ENCODE peak calls at places on chromosomes 3 and 15, in eight cellular contexts. W, O, S, Q, Y, J, F and B are unnamed samples.

GRCh38 chr3:110738531-110738930 is 333.1 kb upstream of the NECTIN3 start:
- DNase-seq in W (no peak), O (no peak), S (no peak), Q (no peak), Y (no peak), J (no peak), F (no peak), B (no peak)

GRCh38 chr3:187963677-187964385 is 190.1 kb upstream of the LPP start:
- DNase-seq in W (no peak), O (no peak), S (no peak), Q (no peak), Y (no peak), J (no peak), F (no peak), B (no peak)

GRCh38 chr3:161310649-161311423 is 60.5 kb downstream of the SPTSSB start:
- DNase-seq in W (no peak), O (no peak), S (no peak), Q (no peak), Y (no peak), J (no peak), F (no peak), B (no peak)

GRCh38 chr3:123406598-123406997 is 42.3 kb downstream of the ADCY5 start:
- DNase-seq in W (no peak), O (peak; percentile 31), S (peak; percentile 78), Q (no peak), Y (peak; percentile 59), J (peak; percentile 45), F (peak; percentile 60), B (no peak)

GRCh38 chr3:194275231-194275671 is 75.9 kb downstream of the CPN2 start:
- DNase-seq in W (no peak), O (no peak), S (peak; percentile 59), Q (no peak), Y (no peak), J (peak; percentile 14), F (peak; percentile 18), B (no peak)

GRCh38 chr3:141368925-141369794 is 856 bp downstream of the ZBTB38 start:
- DNase-seq in W (no peak), O (no peak), S (no peak), Q (no peak), Y (no peak), J (no peak), F (no peak), B (no peak)

GRCh38 chr3:137347132-137347531 is 389.3 kb downstream of the IL20RB start:
- DNase-seq in W (no peak), O (no peak), S (no peak), Q (no peak), Y (no peak), J (no peak), F (no peak), B (no peak)

GRCh38 chr15:43268111-43269105 is 1.7 kb upstream of the TGM5 start:
- DNase-seq in W (no peak), O (no peak), S (peak; percentile 55), Q (no peak), Y (no peak), J (no peak), F (no peak), B (no peak)

GRCh38 chr3:126523745-126524428 is at the start of gene CHST13:
- DNase-seq in W (no peak), O (peak; percentile 46), S (no peak), Q (peak; percentile 41), Y (peak; percentile 48), J (peak; percentile 44), F (no peak), B (no peak)

GRCh38 chr3:141797819-141798405 is 34.7 kb downstream of the GRK7 start:
- DNase-seq in W (no peak), O (no peak), S (no peak), Q (no peak), Y (peak; percentile 57), J (peak; percentile 24), F (no peak), B (no peak)

GRCh38 chr3:141815667-141816066 is 52.5 kb downstream of the GRK7 start:
- DNase-seq in W (no peak), O (no peak), S (no peak), Q (no peak), Y (no peak), J (no peak), F (no peak), B (no peak)

GRCh38 chr15:52013151-52013791 is 5.7 kb upstream of the MAPK6 start:
- DNase-seq in W (no peak), O (no peak), S (no peak), Q (no peak), Y (no peak), J (no peak), F (no peak), B (no peak)

GRCh38 chr3:150237490-150237889 is 170.6 kb upstream of the TSC22D2 start:
- DNase-seq in W (no peak), O (no peak), S (no peak), Q (no peak), Y (no peak), J (no peak), F (peak; percentile 61), B (no peak)

GRCh38 chr3:118991775-118992174 is 42.9 kb downstream of the IGSF11 start:
- DNase-seq in W (no peak), O (peak; percentile 28), S (no peak), Q (no peak), Y (no peak), J (peak; percentile 81), F (no peak), B (no peak)

GRCh38 chr3:152835311-152836102 is 576 bp downstream of the P2RY1 start:
- DNase-seq in W (no peak), O (peak; percentile 33), S (peak; percentile 69), Q (no peak), Y (peak; percentile 82), J (peak; percentile 46), F (peak; percentile 69), B (no peak)

GRCh38 chr15:48954538-48954937 is 9.2 kb downstream of the SHC4 start:
- DNase-seq in W (no peak), O (no peak), S (no peak), Q (no peak), Y (no peak), J (no peak), F (no peak), B (no peak)

GRCh38 chr3:46934067-46934466 is 42.5 kb downstream of the CCDC12 start:
- DNase-seq in W (no peak), O (no peak), S (no peak), Q (no peak), Y (peak; percentile 57), J (peak; percentile 57), F (no peak), B (no peak)

GRCh38 chr3:46935989-46936620 is 40.4 kb downstream of the CCDC12 start:
- DNase-seq in W (no peak), O (no peak), S (no peak), Q (no peak), Y (peak; percentile 21), J (no peak), F (no peak), B (no peak)

GRCh38 chr3:46934508-46935167 is 41.9 kb downstream of the CCDC12 start:
- DNase-seq in W (no peak), O (no peak), S (no peak), Q (no peak), Y (peak; percentile 68), J (peak; percentile 57), F (no peak), B (no peak)

GRCh38 chr3:46936733-46937250 is 39.8 kb downstream of the CCDC12 start:
- DNase-seq in W (no peak), O (no peak), S (no peak), Q (no peak), Y (peak; percentile 25), J (no peak), F (no peak), B (no peak)

DNA sequence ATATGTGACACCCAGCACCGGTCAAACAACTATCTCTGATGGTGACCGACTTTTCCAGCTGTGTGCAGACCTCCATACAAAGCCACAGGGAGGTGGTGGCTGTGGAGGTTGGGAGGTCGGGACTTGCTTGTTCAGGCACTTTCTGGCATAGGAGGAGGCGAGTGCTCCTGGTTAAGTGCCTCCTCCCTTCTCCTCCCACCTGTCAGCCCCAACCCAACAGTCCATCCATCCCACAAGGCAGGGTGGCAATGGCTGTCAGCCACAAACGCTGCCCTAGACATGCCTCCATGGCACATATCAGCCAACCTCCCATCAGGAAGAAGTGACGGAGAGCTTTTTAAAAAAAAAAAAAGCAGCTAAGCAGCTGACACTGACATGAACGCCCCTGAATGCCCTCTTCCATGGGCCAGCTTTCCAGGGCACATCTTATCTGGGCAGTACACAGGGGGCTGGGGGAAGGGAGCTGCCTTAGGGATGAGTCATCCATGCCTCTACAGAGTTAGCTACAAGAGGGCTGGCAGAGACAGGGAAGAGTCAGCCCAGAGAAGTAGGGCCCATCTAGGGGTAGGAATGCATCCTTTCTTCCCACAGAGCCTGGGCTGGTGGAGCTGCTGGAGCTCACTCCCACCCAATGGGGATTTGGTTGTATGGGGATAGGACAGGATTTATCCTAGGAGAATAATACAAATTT is 41.2 kb downstream of the CCDC12 start:
- DNase-seq in W (no peak), O (peak; percentile 78), S (peak; percentile 95), Q (no peak), Y (peak; percentile 84), J (peak; percentile 96), F (peak; percentile 78), B (peak; percentile 75)
- TF ChIP-seq CTCF in W (no peak), O (peak; percentile 32), S (peak; percentile 70), Q (no peak), Y (peak; percentile 72), J (peak; percentile 16), F (peak; percentile 74), B (peak; percentile 94)

DNA sequence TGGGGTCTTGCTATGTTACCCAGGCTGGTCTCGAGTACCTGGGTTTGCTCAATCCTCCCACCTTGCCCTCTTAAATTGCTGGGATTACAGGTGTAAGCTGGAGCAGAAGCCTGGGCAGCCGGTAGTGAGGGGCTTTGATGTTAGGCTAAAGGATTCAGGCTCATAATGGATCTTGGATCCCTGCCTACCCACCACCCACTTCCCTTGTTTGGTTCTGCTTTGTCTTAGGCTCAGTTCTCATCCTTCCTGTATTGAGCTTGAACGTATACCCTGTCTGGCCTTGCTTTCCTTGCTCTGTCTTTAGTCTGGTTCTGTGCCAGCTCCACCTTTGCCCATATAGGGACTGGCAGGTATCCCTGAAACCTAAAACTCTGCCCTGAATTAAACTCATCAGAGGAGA is 1.7 kb downstream of the PPCDC start:
- DNase-seq in W (no peak), O (no peak), S (no peak), Q (no peak), Y (no peak), J (no peak), F (no peak), B (no peak)
- H3K4me3 ChIP-seq in W (no peak overlapping the region), O (no peak overlapping the region), S (no peak overlapping the region), Q (no peak overlapping the region), Y (no peak overlapping the region), J (no peak overlapping the region), F (no peak overlapping the region), B (no peak overlapping the region)

DNA sequence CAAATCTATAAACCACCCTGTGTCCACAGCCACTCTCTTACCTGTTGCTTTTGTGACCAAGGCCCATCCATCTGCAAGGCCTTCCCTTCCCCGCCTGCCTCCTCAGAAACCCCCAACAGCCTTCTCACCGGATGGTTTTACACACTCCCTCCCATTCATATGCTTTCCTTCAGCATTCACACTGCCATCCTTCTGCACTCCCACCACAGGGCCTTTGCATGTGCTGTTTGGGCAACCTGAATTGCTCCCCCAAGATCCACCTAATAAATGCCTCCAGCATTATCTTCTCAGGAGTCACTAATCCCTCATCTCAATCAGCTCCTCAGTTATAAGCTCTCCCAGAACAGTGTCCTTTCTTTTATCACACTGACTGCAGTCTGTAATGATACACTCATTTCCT is 6.0 kb downstream of the CLEC3B start:
- DNase-seq in W (no peak), O (no peak), S (no peak), Q (no peak), Y (no peak), J (no peak), F (no peak), B (no peak)
- H3K27me3 ChIP-seq in W (no peaks in the 10 kb centered on the region), O (no peaks in the 10 kb centered on the region), S (no peaks in the 10 kb centered on the region), Q (no peaks in the 10 kb centered on the region), Y (no peaks in the 10 kb centered on the region), J (no peaks in the 10 kb centered on the region), F (no peaks in the 10 kb centered on the region), B (no peaks in the 10 kb centered on the region)

GRCh38 chr3:54954019-54954418 is 26.2 kb upstream of the LRTM1 start:
- DNase-seq in W (no peak), O (no peak), S (no peak), Q (no peak), Y (no peak), J (no peak), F (no peak), B (peak; percentile 97)
- TF ChIP-seq CTCF in W (no peak), O (no peak), S (no peak), Q (no peak), Y (no peak), J (no peak), F (no peak), B (peak; percentile 31)